ENCODE peak calls at places on chromosome 9, in seven cellular contexts. V is NCI-H774; N is KBM-7; I is cardiac fibroblast; S is CD4-positive, CD25-positive, alpha-beta regulatory T cell; U is MCF 10A; D is A172. P is an unnamed sample.

GRCh38 chr9:34047864-34048729 is 590 bp downstream of the UBAP2 start:
- DNase-seq in I (peak), N (no peak), S (peak), D (peak), U (peak), V (peak), P (no peak)

GRCh38 chr9:89548210-89548609 is 50.3 kb upstream of the SEMA4D start:
- DNase-seq in V (no peak), S (no peak), I (no peak), U (no peak), N (no peak), D (no peak), P (no peak)

GRCh38 chr9:129436751-129437625 is 183.9 kb downstream of the C9orf50 start:
- DNase-seq in N (peak), V (no peak), D (no peak), S (peak), U (peak), I (peak), P (no peak)

GRCh38 chr9:85884236-85884635 is 56.7 kb upstream of the NAA35 start:
- DNase-seq in N (no peak), U (peak), I (peak), D (no peak), V (no peak), S (no peak), P (no peak)

GRCh38 chr9:134658378-134658955 is 16.9 kb downstream of the COL5A1 start:
- DNase-seq in I (no peak), S (no peak), D (no peak), U (no peak), N (no peak), V (no peak), P (no peak)

GRCh38 chr9:110072597-110073355 is 135.2 kb downstream of the C9orf152 start:
- DNase-seq in D (no peak), S (no peak), I (peak), U (no peak), V (no peak), N (no peak), P (no peak)

GRCh38 chr9:109013678-109014145 is 413 bp upstream of the CTNNAL1 start:
- DNase-seq in V (no peak), D (no peak), S (no peak), N (peak), I (peak), U (no peak), P (no peak)

GRCh38 chr9:7974335-7975005 is 174.9 kb upstream of the DMAC1 start:
- DNase-seq in I (no peak), S (peak), V (peak), N (peak), U (no peak), D (no peak), P (peak)

GRCh38 chr9:135077497-135078200 is 9.8 kb upstream of the OLFM1 start:
- DNase-seq in S (no peak), D (peak), I (peak), V (no peak), U (peak), N (no peak), P (no peak)

GRCh38 chr9:126482361-126483044 is 131.2 kb upstream of the LMX1B start:
- DNase-seq in U (no peak), V (no peak), S (no peak), I (peak), N (no peak), D (no peak), P (no peak)

GRCh38 chr9:27368317-27368985 is 71.5 kb upstream of the EQTN start:
- DNase-seq in N (no peak), V (no peak), U (no peak), I (peak), D (no peak), S (no peak), P (no peak)

GRCh38 chr9:95499101-95499676 is 17.6 kb downstream of the PTCH1 start:
- DNase-seq in V (no peak), S (no peak), D (no peak), N (no peak), U (no peak), I (no peak), P (no peak)

GRCh38 chr9:123716339-123716738 is 213.6 kb downstream of the DENND1A start:
- DNase-seq in U (no peak), S (no peak), D (no peak), V (no peak), I (no peak), N (no peak), P (no peak)

P was measured in DMS153.